ENCODE peak calls at places on chromosomes 13 and 19, in five cellular contexts. One of them, this sample, is unnamed.

GRCh38 chr19:54478677-54479266 is 5.7 kb upstream of the CDC42EP5 start:
- DNase-seq in PC-3: peak
- DNase-seq in AG04450: no peak
- DNase-seq in prostate gland: no peak
- DNase-seq in mammary epithelial cell: peak
- DNase-seq in this sample: no peak

GRCh38 chr19:1747285-1748114 is 5.8 kb upstream of the ONECUT3 start:
- DNase-seq in PC-3: peak
- DNase-seq in prostate gland: no peak
- DNase-seq in AG04450: no peak
- DNase-seq in mammary epithelial cell: peak
- DNase-seq in this sample: peak

GRCh38 chr13:91904597-91904996 is 506.2 kb downstream of the GPC5 start:
- DNase-seq in PC-3: no peak
- DNase-seq in AG04450: no peak
- DNase-seq in mammary epithelial cell: no peak
- DNase-seq in prostate gland: no peak
- DNase-seq in this sample: no peak

GRCh38 chr13:111397202-111397880 is 76.9 kb downstream of the TEX29 start:
- DNase-seq in mammary epithelial cell: no peak
- DNase-seq in PC-3: no peak
- DNase-seq in prostate gland: no peak
- DNase-seq in AG04450: no peak
- DNase-seq in this sample: no peak

GRCh38 chr19:10699650-10700335 is 1.4 kb upstream of the QTRT1 start:
- DNase-seq in prostate gland: peak
- DNase-seq in PC-3: peak
- DNase-seq in mammary epithelial cell: peak
- DNase-seq in AG04450: peak
- DNase-seq in this sample: peak

GRCh38 chr19:39986643-39987042 is 10.2 kb upstream of the ZNF546 start:
- DNase-seq in PC-3: no peak
- DNase-seq in mammary epithelial cell: no peak
- DNase-seq in AG04450: no peak
- DNase-seq in prostate gland: no peak
- DNase-seq in this sample: no peak

GRCh38 chr13:48590141-48590863 is 57.4 kb upstream of the RCBTB2 start:
- DNase-seq in prostate gland: no peak
- DNase-seq in AG04450: no peak
- DNase-seq in PC-3: no peak
- DNase-seq in mammary epithelial cell: no peak
- DNase-seq in this sample: no peak

GRCh38 chr19:30920238-30920637 is 429.0 kb downstream of the TSHZ3 start:
- DNase-seq in PC-3: no peak
- DNase-seq in mammary epithelial cell: no peak
- DNase-seq in prostate gland: no peak
- DNase-seq in AG04450: no peak
- DNase-seq in this sample: no peak

GRCh38 chr13:45082964-45083363 is 37.3 kb upstream of the GTF2F2 start:
- DNase-seq in AG04450: peak
- DNase-seq in mammary epithelial cell: peak
- DNase-seq in PC-3: peak
- DNase-seq in prostate gland: peak
- DNase-seq in this sample: peak

GRCh38 chr13:99898421-99898820 is 73.1 kb downstream of the ZIC5 start:
- DNase-seq in PC-3: no peak
- DNase-seq in mammary epithelial cell: no peak
- DNase-seq in prostate gland: no peak
- DNase-seq in AG04450: no peak
- DNase-seq in this sample: no peak

GRCh38 chr13:42626461-42626860 is 52.5 kb downstream of the TNFSF11 start:
- DNase-seq in AG04450: no peak
- DNase-seq in prostate gland: no peak
- DNase-seq in PC-3: no peak
- DNase-seq in mammary epithelial cell: peak
- DNase-seq in this sample: peak

GRCh38 chr19:35090160-35090794 is 25.3 kb upstream of the FXYD3 start:
- DNase-seq in mammary epithelial cell: peak
- DNase-seq in AG04450: no peak
- DNase-seq in prostate gland: peak
- DNase-seq in PC-3: peak
- DNase-seq in this sample: peak

GRCh38 chr19:1406818-1407661 is at the start of gene DAZAP1:
- DNase-seq in AG04450: peak
- DNase-seq in mammary epithelial cell: peak
- DNase-seq in PC-3: peak
- DNase-seq in prostate gland: peak
- DNase-seq in this sample: peak

GRCh38 chr13:24269803-24270202 is 39.6 kb upstream of the C1QTNF9 start:
- DNase-seq in mammary epithelial cell: peak
- DNase-seq in AG04450: no peak
- DNase-seq in PC-3: no peak
- DNase-seq in prostate gland: no peak
- DNase-seq in this sample: no peak

GRCh38 chr19:38682872-38683392 is 35.5 kb downstream of the ACTN4 start:
- DNase-seq in mammary epithelial cell: no peak
- DNase-seq in PC-3: no peak
- DNase-seq in AG04450: no peak
- DNase-seq in prostate gland: no peak
- DNase-seq in this sample: no peak

GRCh38 chr19:28234637-28235036 is 978.3 kb downstream of the UQCRFS1 start:
- DNase-seq in PC-3: no peak
- DNase-seq in AG04450: no peak
- DNase-seq in mammary epithelial cell: no peak
- DNase-seq in prostate gland: no peak
- DNase-seq in this sample: no peak

GRCh38 chr13:65914707-65915106 is 1315.4 kb downstream of the PCDH9 start:
- DNase-seq in PC-3: peak
- DNase-seq in AG04450: peak
- DNase-seq in mammary epithelial cell: no peak
- DNase-seq in prostate gland: no peak
- DNase-seq in this sample: no peak

GRCh38 chr13:72304121-72304745 is 423.2 kb downstream of the MZT1 start:
- DNase-seq in AG04450: no peak
- DNase-seq in mammary epithelial cell: no peak
- DNase-seq in PC-3: no peak
- DNase-seq in prostate gland: no peak
- DNase-seq in this sample: no peak

GRCh38 chr19:27793128-27793643 is 1419.8 kb downstream of the UQCRFS1 start:
- DNase-seq in AG04450: peak
- DNase-seq in PC-3: peak
- DNase-seq in mammary epithelial cell: peak
- DNase-seq in prostate gland: peak
- DNase-seq in this sample: peak

GRCh38 chr19:15438577-15438976 is 11.2 kb downstream of the WIZ start:
- DNase-seq in prostate gland: no peak
- DNase-seq in PC-3: no peak
- DNase-seq in AG04450: no peak
- DNase-seq in mammary epithelial cell: no peak
- DNase-seq in this sample: no peak
- H3K27ac ChIP-seq in prostate gland: no peak
- H3K27ac ChIP-seq in PC-3: no peak
- H3K27ac ChIP-seq in AG04450: no peak
- H3K27ac ChIP-seq in mammary epithelial cell: no peak
- H3K27ac ChIP-seq in this sample: no peak

DNA sequence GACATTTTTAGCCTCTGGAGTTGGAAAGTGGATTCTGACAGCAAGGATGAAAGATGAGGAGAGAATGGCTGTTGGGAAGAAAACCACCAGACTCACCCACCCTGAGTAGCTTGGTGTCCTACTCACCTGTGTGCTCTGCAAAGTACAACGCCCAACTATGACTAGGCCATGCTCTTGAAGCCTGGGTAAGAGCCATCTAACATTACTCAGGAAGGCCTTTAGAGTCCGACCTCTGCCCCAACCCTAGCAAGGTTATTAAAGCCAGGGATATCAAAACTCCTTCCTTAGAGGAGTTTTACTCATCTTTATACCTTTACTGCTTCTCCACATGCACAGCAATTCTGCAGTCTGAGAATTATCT is 18.0 kb upstream of the KPNA3 start:
- DNase-seq in PC-3: peak
- DNase-seq in AG04450: no peak
- DNase-seq in mammary epithelial cell: peak
- DNase-seq in prostate gland: no peak
- DNase-seq in this sample: no peak
- TF ChIP-seq CTCF in PC-3: no peak
- TF ChIP-seq CTCF in AG04450: no peak
- TF ChIP-seq CTCF in mammary epithelial cell: no peak
- TF ChIP-seq CTCF in prostate gland: no peak
- TF ChIP-seq CTCF in this sample: no peak

DNA sequence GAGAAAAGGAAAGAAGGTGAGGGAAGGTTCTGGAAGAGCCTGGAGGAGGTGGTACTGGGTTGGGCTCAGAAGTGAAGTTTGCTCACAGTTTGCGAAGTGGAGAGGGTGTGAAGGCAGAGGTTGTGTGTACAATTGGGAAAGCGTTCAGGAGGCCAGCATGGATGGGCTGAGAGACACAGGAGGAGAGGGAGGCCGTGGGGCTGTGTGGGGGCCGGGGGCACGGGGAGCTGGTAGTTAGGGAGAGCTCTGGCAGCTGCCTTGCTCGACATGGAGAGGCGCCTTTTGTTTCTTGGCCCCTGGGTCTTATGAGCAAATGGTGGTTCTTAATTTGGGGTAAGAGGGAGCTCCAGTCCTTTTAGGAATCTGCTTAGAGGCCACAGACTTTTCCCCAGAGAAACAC is 16.7 kb downstream of the BICRA start:
- DNase-seq in prostate gland: no peak
- DNase-seq in PC-3: no peak
- DNase-seq in mammary epithelial cell: no peak
- DNase-seq in AG04450: no peak
- DNase-seq in this sample: no peak
- H3K27ac ChIP-seq in prostate gland: no peak
- H3K27ac ChIP-seq in PC-3: no peak
- H3K27ac ChIP-seq in mammary epithelial cell: no peak
- H3K27ac ChIP-seq in AG04450: no peak
- H3K27ac ChIP-seq in this sample: peak

GRCh38 chr19:56721714-56722113 is 50.2 kb upstream of the ZNF835 start:
- DNase-seq in prostate gland: no peak
- DNase-seq in AG04450: no peak
- DNase-seq in PC-3: no peak
- DNase-seq in mammary epithelial cell: no peak
- DNase-seq in this sample: no peak

GRCh38 chr19:56727731-56728130 is 56.2 kb upstream of the ZNF835 start:
- DNase-seq in mammary epithelial cell: no peak
- DNase-seq in PC-3: no peak
- DNase-seq in prostate gland: no peak
- DNase-seq in AG04450: no peak
- DNase-seq in this sample: no peak

GRCh38 chr19:56720281-56720680 is 48.7 kb upstream of the ZNF835 start:
- DNase-seq in PC-3: no peak
- DNase-seq in mammary epithelial cell: no peak
- DNase-seq in prostate gland: no peak
- DNase-seq in AG04450: no peak
- DNase-seq in this sample: no peak

GRCh38 chr19:56725829-56726424 is 54.4 kb upstream of the ZNF835 start:
- DNase-seq in PC-3: peak
- DNase-seq in AG04450: no peak
- DNase-seq in prostate gland: no peak
- DNase-seq in mammary epithelial cell: no peak
- DNase-seq in this sample: no peak
- TF ChIP-seq CTCF in PC-3: peak
- TF ChIP-seq CTCF in AG04450: no peak
- TF ChIP-seq CTCF in prostate gland: no peak
- TF ChIP-seq CTCF in mammary epithelial cell: peak
- TF ChIP-seq CTCF in this sample: no peak

This sample was measured in RWPE1.